ENCODE peak calls at places on chromosomes 6 and 20, in seven cellular contexts. S is fibroblast of villous mesenchyme; T is GM23338; K is stimulated activated CD8-positive, alpha-beta memory T cell treated with anti-CD3 and anti-CD28 coated beads, Interleukin-7, amount 100 ng/mL, for 24 hours; M is GM04503; A is lower lobe of right lung; Z is LHCN-M2. H is an unnamed sample.

GRCh38 chr20:21640556-21640955 is 64.9 kb upstream of the PAX1 start:
- DNase-seq in S (no peak), T (peak), K (no peak), M (no peak), A (no peak), Z (no peak), H (peak)

GRCh38 chr6:33080127-33081089 is 4.6 kb downstream of the HLA-DPB1 start:
- DNase-seq in S (peak), T (peak), K (no peak), M (no peak), A (peak), Z (peak), H (peak)

GRCh38 chr6:168908166-168908565 is 345.5 kb downstream of the THBS2 start:
- DNase-seq in S (peak), T (no peak), K (no peak), M (peak), A (no peak), Z (peak), H (no peak)

GRCh38 chr6:53172468-53172803 is 23.8 kb upstream of the GCM1 start:
- DNase-seq in S (no peak), T (no peak), K (no peak), M (no peak), A (no peak), Z (no peak), H (no peak)

GRCh38 chr6:144151010-144151727 is 852 bp downstream of the STX11 start:
- DNase-seq in S (peak), T (peak), K (no peak), M (no peak), A (peak), Z (no peak), H (no peak)

GRCh38 chr6:150037526-150038201 is 12.3 kb upstream of the RAET1L start:
- DNase-seq in S (no peak), T (no peak), K (no peak), M (no peak), A (no peak), Z (no peak), H (no peak)

GRCh38 chr6:83047065-83047754 is 18.4 kb downstream of the UBE3D start:
- DNase-seq in S (no peak), T (peak), K (no peak), M (no peak), A (no peak), Z (no peak), H (peak)

GRCh38 chr6:88361298-88361697 is 195.2 kb upstream of the CNR1 start:
- DNase-seq in S (no peak), T (no peak), K (no peak), M (no peak), A (no peak), Z (no peak), H (no peak)

GRCh38 chr20:32359633-32360332 is 1.7 kb downstream of the ASXL1 start:
- DNase-seq in S (peak), T (no peak), K (no peak), M (no peak), A (no peak), Z (peak), H (no peak)

GRCh38 chr6:170344631-170345576 is 38.3 kb downstream of the FAM120B start:
- DNase-seq in S (peak), T (no peak), K (no peak), M (peak), A (no peak), Z (peak), H (peak)

GRCh38 chr6:33778475-33779121 is 10.3 kb downstream of the LEMD2 start:
- DNase-seq in S (no peak), T (no peak), K (no peak), M (no peak), A (no peak), Z (no peak), H (no peak)

GRCh38 chr6:18099501-18099900 is 23.0 kb downstream of the NHLRC1 start:
- DNase-seq in S (no peak), T (no peak), K (no peak), M (no peak), A (no peak), Z (no peak), H (no peak)

GRCh38 chr20:32132911-32133549 is 23.5 kb downstream of the TM9SF4 start:
- DNase-seq in S (no peak), T (no peak), K (no peak), M (no peak), A (no peak), Z (no peak), H (no peak)

GRCh38 chr20:21705466-21706344 is at the start of gene PAX1:
- DNase-seq in S (no peak), T (peak), K (no peak), M (no peak), A (no peak), Z (no peak), H (no peak)

GRCh38 chr20:44258226-44258890 is 11.2 kb downstream of the GDAP1L1 start:
- DNase-seq in S (no peak), T (no peak), K (no peak), M (no peak), A (no peak), Z (no peak), H (no peak)

H was measured in iPS DF 19.7.